ENCODE peak calls at places on chromosome 19, in six cellular contexts. R is cardiac muscle cell, Y is PC-3, E is fibroblast of lung, G is spleen, J is left lung. V is an unnamed sample.

GRCh38 chr19:28823338-28823961 is 389.5 kb downstream of the UQCRFS1 start:
- DNase-seq in E (no peak), R (no peak), J (no peak), G (no peak), Y (no peak), V (peak; percentile 8)

GRCh38 chr19:49684251-49684982 is 5.0 kb upstream of the ADM5 start:
- DNase-seq in E (no peak), G (no peak), R (no peak), J (peak; percentile 79), Y (peak; percentile 35), V (no peak)

GRCh38 chr19:4660181-4660791 is 9.9 kb downstream of the MYDGF start:
- DNase-seq in R (no peak), J (no peak), E (no peak), Y (peak; percentile 64), G (no peak), V (no peak)

GRCh38 chr19:44824758-44825157 is 15.9 kb downstream of the BCAM start:
- DNase-seq in R (no peak), Y (peak; percentile 35), G (no peak), E (no peak), J (no peak), V (no peak)

GRCh38 chr19:8017808-8018207 is 12.4 kb upstream of the ELAVL1 start:
- DNase-seq in J (peak; percentile 37), R (no peak), Y (no peak), G (peak; percentile 85), E (no peak), V (no peak)

GRCh38 chr19:41031926-41032325 is 40.8 kb downstream of the CYP2B6 start:
- DNase-seq in J (no peak), G (no peak), E (no peak), R (peak; percentile 2), Y (peak; percentile 79), V (peak; percentile 50)

GRCh38 chr19:4414800-4415251 is 12.4 kb downstream of the CHAF1A start:
- DNase-seq in J (no peak), G (no peak), E (peak; percentile 12), Y (no peak), R (peak; percentile 60), V (no peak)

GRCh38 chr19:21474671-21475181 is 30.7 kb upstream of the ZNF429 start:
- DNase-seq in E (peak; percentile 69), J (peak; percentile 93), Y (no peak), G (peak; percentile 84), R (peak; percentile 71), V (peak; percentile 82)

GRCh38 chr19:49070416-49070815 is 2.1 kb downstream of the KCNA7 start:
- DNase-seq in R (no peak), G (no peak), Y (no peak), J (no peak), E (no peak), V (no peak)

GRCh38 chr19:51751655-51752054 is at the start of gene FPR1:
- DNase-seq in E (peak; percentile 53), Y (peak; percentile 60), J (no peak), R (peak; percentile 74), G (no peak), V (peak; percentile 5)

GRCh38 chr19:10691178-10691881 is 9.9 kb upstream of the QTRT1 start:
- DNase-seq in Y (no peak), J (no peak), G (no peak), R (no peak), E (no peak), V (no peak)

GRCh38 chr19:10852941-10853340 is 4.7 kb downstream of the C19orf38 start:
- DNase-seq in R (no peak), J (peak; percentile 13), E (no peak), Y (no peak), G (no peak), V (no peak)

GRCh38 chr19:35134601-35135091 is at the start of gene LGI4:
- DNase-seq in E (no peak), G (no peak), J (no peak), R (no peak), Y (no peak), V (no peak)

GRCh38 chr19:17616686-17616960 is 61.2 kb downstream of the COLGALT1 start:
- DNase-seq in J (no peak), R (no peak), G (no peak), E (no peak), Y (no peak), V (no peak)

GRCh38 chr19:44539236-44539819 is 9.9 kb upstream of the CEACAM20 start:
- DNase-seq in R (no peak), E (no peak), J (no peak), Y (peak; percentile 18), G (no peak), V (peak; percentile 48)

GRCh38 chr19:5022066-5022860 is 53.4 kb downstream of the KDM4B start:
- DNase-seq in J (no peak), G (peak; percentile 44), Y (no peak), E (no peak), R (no peak), V (no peak)

GRCh38 chr19:42095142-42095813 is 19.3 kb downstream of the ZNF574 start:
- DNase-seq in E (no peak), Y (no peak), J (no peak), G (no peak), R (no peak), V (no peak)

GRCh38 chr19:20359933-20360720 is 193.1 kb downstream of the ZNF486 start:
- DNase-seq in G (no peak), R (no peak), Y (peak; percentile 4), J (no peak), E (no peak), V (no peak)

GRCh38 chr19:7921302-7921954 is 1.3 kb downstream of the SNAPC2 start:
- DNase-seq in R (no peak), J (no peak), E (no peak), G (no peak), Y (no peak), V (no peak)

GRCh38 chr19:53506728-53507127 is 31.2 kb upstream of the ZNF331 start:
- DNase-seq in G (no peak), R (no peak), E (no peak), J (no peak), Y (no peak), V (no peak)

GRCh38 chr19:49499030-49499670 is 2.9 kb downstream of the RPS11 start:
- DNase-seq in G (peak; percentile 81), Y (no peak), J (no peak), R (no peak), E (no peak), V (no peak)

GRCh38 chr19:35792888-35793287 is 17.5 kb downstream of the ARHGAP33 start:
- DNase-seq in R (no peak), Y (no peak), G (no peak), E (no peak), J (no peak), V (no peak)

GRCh38 chr19:2330632-2331284 is 2.3 kb downstream of the SPPL2B start:
- DNase-seq in E (no peak), Y (no peak), G (no peak), J (no peak), R (no peak), V (no peak)

GRCh38 chr19:17576758-17577532 is 21.5 kb downstream of the COLGALT1 start:
- DNase-seq in J (peak; percentile 89), G (no peak), R (peak; percentile 51), E (peak; percentile 11), Y (no peak), V (peak; percentile 85)

DNA sequence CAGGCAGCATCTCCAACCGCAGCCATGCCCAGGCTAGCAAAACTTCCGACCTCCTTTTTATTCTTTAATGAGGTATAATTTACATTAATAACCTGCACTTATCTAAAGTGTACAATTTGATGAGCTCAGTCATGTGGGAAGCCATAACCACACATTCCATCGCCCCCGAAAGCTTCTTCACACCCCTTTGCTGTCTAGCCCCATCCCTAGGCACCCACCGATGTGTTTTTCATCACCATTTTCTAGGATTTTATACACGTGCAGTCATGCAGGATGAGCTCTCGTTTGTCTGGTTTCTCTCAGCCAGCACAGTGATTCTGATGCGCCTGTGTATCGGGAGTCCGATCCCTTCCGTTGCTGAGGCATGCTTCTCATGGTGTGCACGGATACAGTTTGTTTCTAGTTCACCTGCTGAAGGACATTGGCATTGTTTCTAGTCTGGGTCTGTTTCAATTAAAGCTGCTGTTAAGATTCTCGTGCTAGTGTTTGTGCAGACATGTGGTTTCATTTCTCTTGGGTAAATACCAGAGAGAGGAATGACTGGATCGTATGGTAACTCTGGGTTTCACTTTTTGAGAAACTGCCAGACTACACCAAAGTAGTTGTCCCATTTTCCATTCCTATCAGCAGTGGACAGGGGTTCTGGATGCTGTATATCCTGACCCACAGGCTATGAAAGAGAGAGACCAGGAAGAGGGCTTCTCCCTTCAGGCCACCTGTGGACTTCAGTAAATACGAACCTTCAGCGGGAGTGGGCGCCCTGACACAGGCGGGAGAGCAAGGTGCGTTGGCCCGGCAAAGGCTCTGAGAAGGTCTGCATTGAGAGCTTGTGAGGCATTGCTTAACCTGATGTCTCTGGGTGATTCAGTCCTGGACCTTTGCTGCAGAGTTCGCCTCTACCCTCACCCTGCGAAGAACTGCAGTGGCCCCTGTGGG is 4.9 kb downstream of the AP1M1 start:
- DNase-seq in J (no peak), Y (no peak), G (no peak), E (peak; percentile 24), R (no peak), V (no peak)
- TF ChIP-seq CTCF in J (no peak), Y (no peak), G (no peak), E (no peak), R (no peak), V (no peak)

DNA sequence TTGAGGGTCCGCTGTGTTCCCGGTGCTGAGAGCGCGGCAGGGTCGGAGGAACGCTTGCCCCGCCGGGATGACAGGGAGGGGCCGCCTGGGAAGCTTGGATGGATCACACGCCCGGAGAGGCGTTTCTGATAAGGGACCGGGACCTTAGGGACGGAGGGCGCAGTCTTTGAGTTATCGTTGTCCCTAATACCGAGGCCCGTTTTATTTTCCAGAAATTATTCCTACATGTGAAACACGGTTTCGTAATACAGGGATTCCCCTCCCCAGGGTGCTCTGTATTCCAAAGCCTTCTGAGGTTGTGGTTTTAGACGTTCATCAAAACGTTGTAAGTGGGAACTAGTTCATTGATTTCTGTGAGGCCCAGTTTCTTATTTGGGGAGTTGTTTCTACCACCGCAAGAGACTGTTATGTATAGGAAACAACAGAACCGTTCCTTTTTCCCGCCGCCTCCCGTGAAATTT is 744 bp downstream of the PDCD5 start:
- DNase-seq in G (no peak), Y (peak; percentile 3), R (peak; percentile 72), J (peak; percentile 81), E (peak; percentile 38), V (peak; percentile 23)
- H3K27ac ChIP-seq in G (peak overlapping the region; percentile 88), Y (no peak overlapping the region), R (peak overlapping the region; percentile 84), J (peak overlapping the region; percentile 88), E (peak overlapping the region; percentile 85), V (peak overlapping the region; percentile 80)

GRCh38 chr19:14089662-14090508 is 666 bp downstream of the SAMD1 start:
- DNase-seq in G (peak; percentile 92), J (peak; percentile 88), E (peak; percentile 79), R (peak; percentile 75), Y (peak; percentile 58), V (peak; percentile 44)

GRCh38 chr19:14090509-14091085 is at the start of gene SAMD1:
- DNase-seq in G (peak; percentile 95), J (peak; percentile 92), E (peak; percentile 88), R (peak; percentile 96), Y (peak; percentile 80), V (peak; percentile 91)

GRCh38 chr19:14089412-14089661 is 1.2 kb downstream of the SAMD1 start:
- DNase-seq in G (no peak), R (peak; percentile 33), E (peak; percentile 36), Y (peak; percentile 21), J (no peak), V (no peak)

GRCh38 chr19:14091885-14092462 is 1.4 kb upstream of the SAMD1 start:
- DNase-seq in R (no peak), J (no peak), E (no peak), G (peak; percentile 88), Y (no peak), V (no peak)

GRCh38 chr19:14091086-14091884 is 734 bp upstream of the SAMD1 start:
- DNase-seq in E (peak; percentile 67), J (peak; percentile 93), G (peak; percentile 95), Y (peak; percentile 64), R (peak; percentile 58), V (peak; percentile 43)
- TF ChIP-seq CTCF in E (peak; percentile 29), J (peak; percentile 17), G (peak; percentile 22), Y (peak; percentile 63), R (peak; percentile 30), V (peak; percentile 42)

GRCh38 chr19:33883869-33884519 is 87.3 kb downstream of the KCTD15 start:
- DNase-seq in R (peak; percentile 32), E (no peak), G (peak; percentile 60), J (no peak), Y (peak; percentile 3), V (no peak)
- H3K27ac ChIP-seq in R (no peak overlapping the region), E (no peak overlapping the region), G (peak overlapping the region; percentile 63), J (peak overlapping the region; percentile 65), Y (no peak overlapping the region), V (no peak overlapping the region)